ENCODE peak calls at places on chromosomes 12 and 14, in ten cellular contexts. X is mucosa of descending colon; O is HT1080; I is stimulated activated CD4-positive, alpha-beta T cell treated with anti-CD3 and anti-CD28 coated beads, Interleukin-15, amount 100 ng/mL, for 24 hours; C is activated naive CD8-positive, alpha-beta T cell treated with anti-CD3 and anti-CD28 coated beads, Interleukin-2, amount 50 U/mL, for 16 hours; W is kidney; V is NCI-H2029; S is WTC11; D is lung; E is SJSA1. P is an unnamed sample.

GRCh38 chr12:47328831-47329545 is 249.2 kb upstream of the AMIGO2 start:
- DNase-seq in X (no peak), O (no peak), I (no peak), C (no peak), W (no peak), V (no peak), S (no peak), D (no peak), E (no peak), P (no peak)

GRCh38 chr12:53058674-53059433 is 9.0 kb downstream of the TNS2 start:
- DNase-seq in X (no peak), O (no peak), I (no peak), C (no peak), W (peak; percentile 72), V (no peak), S (no peak), D (peak; percentile 28), E (no peak), P (no peak)

GRCh38 chr14:101857226-101857625 is 95.7 kb downstream of the PPP2R5C start:
- DNase-seq in X (no peak), O (no peak), I (no peak), C (no peak), W (no peak), V (no peak), S (peak; percentile 35), D (no peak), E (no peak), P (no peak)

GRCh38 chr12:89882051-89882450 is 173.4 kb upstream of the ATP2B1 start:
- DNase-seq in X (no peak), O (peak; percentile 18), I (peak; percentile 15), C (no peak), W (no peak), V (no peak), S (no peak), D (no peak), E (no peak), P (no peak)

GRCh38 chr14:39097159-39097558 is 5.9 kb downstream of the SEC23A start:
- DNase-seq in X (no peak), O (peak; percentile 23), I (peak; percentile 26), C (no peak), W (no peak), V (no peak), S (no peak), D (no peak), E (no peak), P (no peak)

GRCh38 chr12:92621833-92622232 is 81.0 kb upstream of the PLEKHG7 start:
- DNase-seq in X (no peak), O (no peak), I (no peak), C (no peak), W (no peak), V (no peak), S (no peak), D (no peak), E (no peak), P (no peak)

GRCh38 chr12:27428466-27428865 is 18.1 kb upstream of the SMCO2 start:
- DNase-seq in X (no peak), O (no peak), I (no peak), C (no peak), W (no peak), V (no peak), S (no peak), D (no peak), E (no peak), P (no peak)

GRCh38 chr12:99907210-99907609 is 77.5 kb downstream of the ANKS1B start:
- DNase-seq in X (no peak), O (no peak), I (no peak), C (no peak), W (no peak), V (no peak), S (no peak), D (no peak), E (no peak), P (no peak)

GRCh38 chr14:90382491-90383125 is 14.2 kb upstream of the CALM1 start:
- DNase-seq in X (peak; percentile 76), O (peak; percentile 31), I (peak; percentile 79), C (peak; percentile 62), W (peak; percentile 86), V (peak; percentile 39), S (peak; percentile 49), D (peak; percentile 69), E (no peak), P (peak; percentile 56)

GRCh38 chr14:63897706-63898105 is 44.9 kb downstream of the SYNE2 start:
- DNase-seq in X (no peak), O (no peak), I (no peak), C (no peak), W (no peak), V (no peak), S (no peak), D (no peak), E (peak; percentile 59), P (no peak)

GRCh38 chr12:68477256-68477655 is 133.4 kb upstream of the RAP1B start:
- DNase-seq in X (no peak), O (no peak), I (no peak), C (no peak), W (no peak), V (no peak), S (no peak), D (no peak), E (no peak), P (no peak)

GRCh38 chr14:64195194-64195593 is 99.0 kb downstream of the ESR2 start:
- DNase-seq in X (no peak), O (no peak), I (no peak), C (no peak), W (no peak), V (no peak), S (no peak), D (no peak), E (no peak), P (no peak)

GRCh38 chr14:21680072-21680471 is 6.5 kb upstream of the OR4E1 start:
- DNase-seq in X (no peak), O (peak; percentile 39), I (no peak), C (no peak), W (no peak), V (no peak), S (no peak), D (no peak), E (peak; percentile 7), P (no peak)

GRCh38 chr12:21773263-21773741 is 1.2 kb downstream of the KCNJ8 start:
- DNase-seq in X (peak; percentile 31), O (no peak), I (peak; percentile 20), C (no peak), W (peak; percentile 78), V (no peak), S (peak; percentile 77), D (peak; percentile 46), E (no peak), P (no peak)